ENCODE peak calls at places on chromosome 12, in nine cellular contexts. S is pons; P is activated CD4-positive, CD25-positive, alpha-beta regulatory T cell; Z is mucosa of descending colon; A is stimulated activated CD4-positive, alpha-beta T cell treated with anti-CD3 and anti-CD28 coated beads, TNF-alpha, amount 100 ng/mL, for 1 hour; V is amygdala; H is Peyer's patch; F is effector memory CD4-positive, alpha-beta T cell; J is CD8-positive, alpha-beta T cell. E is an unnamed sample.

GRCh38 chr12:7158866-7159600 is 28.9 kb downstream of the CLSTN3 start:
- DNase-seq in H (no peak), V (no peak), J (no peak), S (no peak), P (no peak), A (no peak), F (no peak), Z (no peak), E (no peak)

GRCh38 chr12:91854725-91855124 is 290.9 kb downstream of the BTG1 start:
- DNase-seq in S (peak; percentile 17), A (no peak), Z (no peak), J (no peak), P (no peak), F (no peak), V (no peak), H (no peak), E (no peak)

GRCh38 chr12:65664715-65665250 is 159.5 kb upstream of the HMGA2 start:
- DNase-seq in F (no peak), Z (no peak), J (no peak), H (no peak), S (no peak), V (no peak), P (no peak), A (no peak), E (no peak)

GRCh38 chr12:50387972-50388478 is 8.4 kb downstream of the FAM186A start:
- DNase-seq in Z (no peak), F (no peak), S (no peak), H (no peak), V (no peak), J (no peak), A (no peak), P (no peak), E (no peak)

GRCh38 chr12:106790020-106790419 is 15.5 kb downstream of the RIC8B start:
- DNase-seq in P (no peak), J (no peak), H (no peak), F (no peak), A (no peak), V (no peak), S (no peak), Z (no peak), E (no peak)

GRCh38 chr12:52050771-52051541 is at the start of gene NR4A1:
- DNase-seq in F (peak; percentile 99), J (peak; percentile 99), V (peak; percentile 79), S (peak; percentile 73), H (peak; percentile 100), A (peak; percentile 96), P (peak; percentile 98), Z (peak; percentile 98), E (peak; percentile 100)

GRCh38 chr12:38258411-38258810 is 58.2 kb upstream of the ALG10B start:
- DNase-seq in H (no peak), J (no peak), V (no peak), F (no peak), P (no peak), Z (no peak), S (no peak), A (no peak), E (no peak)

GRCh38 chr12:6612247-6612646 is 5.1 kb upstream of the CHD4 start:
- DNase-seq in P (no peak), J (no peak), A (no peak), V (no peak), F (no peak), Z (no peak), S (no peak), H (peak; percentile 79), E (no peak)

GRCh38 chr12:5442251-5443006 is 10.5 kb downstream of the NTF3 start:
- DNase-seq in V (no peak), H (no peak), F (no peak), Z (no peak), J (no peak), A (no peak), S (peak; percentile 69), P (no peak), E (no peak)

GRCh38 chr12:106157802-106158201 is 19.0 kb upstream of the NUAK1 start:
- DNase-seq in S (no peak), J (no peak), Z (no peak), F (no peak), A (no peak), H (no peak), P (no peak), V (no peak), E (no peak)

GRCh38 chr12:90166671-90167070 is 458.0 kb upstream of the ATP2B1 start:
- DNase-seq in F (no peak), Z (no peak), J (no peak), V (no peak), S (no peak), P (no peak), A (no peak), H (no peak), E (no peak)

GRCh38 chr12:124720019-124720686 is 143.5 kb downstream of the SCARB1 start:
- DNase-seq in P (no peak), S (no peak), V (no peak), F (no peak), Z (no peak), H (no peak), A (no peak), J (no peak), E (no peak)

GRCh38 chr12:38998887-38999482 is 93.6 kb upstream of the CPNE8 start:
- DNase-seq in F (no peak), H (no peak), P (no peak), S (no peak), A (no peak), J (no peak), V (no peak), Z (no peak), E (no peak)

GRCh38 chr12:131836193-131836592 is 8.0 kb downstream of the MMP17 start:
- DNase-seq in A (no peak), V (no peak), P (no peak), F (no peak), S (no peak), J (no peak), H (no peak), Z (no peak), E (no peak)